ENCODE peak calls at places on chromosomes 3 and 15, in eight cellular contexts. H, R, W, Q, U, V, T and S are unnamed samples.

GRCh38 chr3:31077021-31077601 is 182.7 kb upstream of the GADL1 start:
- DNase-seq in H (no peak), R (peak; percentile 84), W (no peak), Q (no peak), U (no peak), V (no peak), T (peak; percentile 29), S (no peak)

GRCh38 chr3:136109499-136109898 is 86.6 kb downstream of the MSL2 start:
- DNase-seq in H (no peak), R (no peak), W (no peak), Q (no peak), U (no peak), V (no peak), T (no peak), S (no peak)

GRCh38 chr3:8793242-8793641 is 23.8 kb upstream of the OXTR start:
- DNase-seq in H (no peak), R (peak; percentile 70), W (no peak), Q (no peak), U (no peak), V (no peak), T (no peak), S (no peak)

GRCh38 chr3:154301556-154301955 is 22.7 kb downstream of the DHX36 start:
- DNase-seq in H (no peak), R (no peak), W (no peak), Q (no peak), U (no peak), V (no peak), T (no peak), S (no peak)

GRCh38 chr3:46947981-46948791 is 28.4 kb downstream of the CCDC12 start:
- DNase-seq in H (no peak), R (peak; percentile 75), W (peak; percentile 82), Q (peak; percentile 86), U (no peak), V (no peak), T (peak; percentile 75), S (peak; percentile 84)

GRCh38 chr3:170711786-170712185 is 125.9 kb upstream of the SLC7A14 start:
- DNase-seq in H (no peak), R (no peak), W (no peak), Q (no peak), U (no peak), V (no peak), T (no peak), S (no peak)

GRCh38 chr3:4821331-4821730 is 157.9 kb upstream of the BHLHE40 start:
- DNase-seq in H (no peak), R (no peak), W (no peak), Q (no peak), U (no peak), V (no peak), T (no peak), S (no peak)

GRCh38 chr3:114418107-114418506 is 124.3 kb downstream of the TIGIT start:
- DNase-seq in H (no peak), R (no peak), W (no peak), Q (no peak), U (no peak), V (no peak), T (no peak), S (no peak)

GRCh38 chr3:126782554-126782953 is 78.5 kb downstream of the CHCHD6 start:
- DNase-seq in H (no peak), R (peak; percentile 82), W (no peak), Q (peak; percentile 66), U (no peak), V (no peak), T (no peak), S (no peak)

GRCh38 chr15:45640610-45641009 is 5.8 kb downstream of the SQOR start:
- DNase-seq in H (no peak), R (peak; percentile 87), W (no peak), Q (no peak), U (no peak), V (no peak), T (no peak), S (no peak)

GRCh38 chr3:172625404-172625803 is 85.5 kb downstream of the NCEH1 start:
- DNase-seq in H (no peak), R (peak; percentile 65), W (no peak), Q (no peak), U (no peak), V (no peak), T (no peak), S (no peak)

GRCh38 chr15:90336705-90337141 is 15.4 kb upstream of the ZNF774 start:
- DNase-seq in H (no peak), R (no peak), W (peak; percentile 97), Q (no peak), U (no peak), V (no peak), T (no peak), S (no peak)

GRCh38 chr15:67064607-67065530 is 533 bp upstream of the SMAD3 start:
- DNase-seq in H (peak; percentile 55), R (no peak), W (no peak), Q (peak; percentile 68), U (peak; percentile 83), V (no peak), T (peak; percentile 56), S (peak; percentile 85)

GRCh38 chr15:52362497-52362896 is 66.9 kb upstream of the MYO5C start:
- DNase-seq in H (no peak), R (peak; percentile 90), W (no peak), Q (no peak), U (no peak), V (no peak), T (no peak), S (no peak)

GRCh38 chr3:124627501-124627908 is 102.7 kb upstream of the UMPS start:
- DNase-seq in H (no peak), R (peak; percentile 42), W (no peak), Q (no peak), U (peak; percentile 49), V (no peak), T (no peak), S (no peak)

GRCh38 chr3:71454513-71455423 is 128.8 kb downstream of the FOXP1 start:
- DNase-seq in H (no peak), R (no peak), W (no peak), Q (no peak), U (no peak), V (no peak), T (no peak), S (no peak)

GRCh38 chr3:171994646-171995441 is 44.5 kb upstream of the FNDC3B start:
- DNase-seq in H (no peak), R (peak; percentile 87), W (no peak), Q (no peak), U (no peak), V (no peak), T (no peak), S (no peak)

DNA sequence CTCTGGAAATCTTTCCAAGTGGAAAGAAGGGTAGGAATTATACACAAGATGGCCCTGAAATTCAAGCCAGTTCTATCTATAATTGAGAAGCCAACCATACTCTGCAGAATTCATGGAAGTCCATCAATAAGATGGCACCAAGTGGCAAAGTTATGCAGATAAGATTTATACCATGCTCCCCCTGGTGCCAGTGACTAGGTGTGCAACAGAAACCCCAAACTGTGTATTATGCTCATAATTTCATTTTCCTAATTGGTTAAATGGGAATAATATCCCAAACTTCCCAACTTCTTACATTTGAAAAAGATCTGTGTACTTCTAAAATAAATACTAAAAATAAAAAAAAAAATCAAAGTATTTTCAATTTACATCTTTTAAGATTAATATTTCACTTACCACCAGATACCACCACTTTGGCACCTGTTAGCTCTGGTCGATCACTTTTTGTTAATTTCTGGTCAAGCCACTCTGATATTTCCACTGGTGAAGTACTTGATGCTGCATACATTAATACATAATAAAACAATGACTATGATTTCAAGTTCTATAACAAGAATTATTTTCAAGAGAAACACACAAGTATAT is 25.9 kb downstream of the ETFA start:
- DNase-seq in H (peak; percentile 4), R (peak; percentile 29), W (no peak), Q (no peak), U (no peak), V (no peak), T (no peak), S (no peak)
- TF ChIP-seq CTCF in H (peak; percentile 48), R (peak; percentile 59), W (peak; percentile 17), Q (peak; percentile 41), U (peak; percentile 48), V (no peak), T (peak; percentile 28), S (no peak)

DNA sequence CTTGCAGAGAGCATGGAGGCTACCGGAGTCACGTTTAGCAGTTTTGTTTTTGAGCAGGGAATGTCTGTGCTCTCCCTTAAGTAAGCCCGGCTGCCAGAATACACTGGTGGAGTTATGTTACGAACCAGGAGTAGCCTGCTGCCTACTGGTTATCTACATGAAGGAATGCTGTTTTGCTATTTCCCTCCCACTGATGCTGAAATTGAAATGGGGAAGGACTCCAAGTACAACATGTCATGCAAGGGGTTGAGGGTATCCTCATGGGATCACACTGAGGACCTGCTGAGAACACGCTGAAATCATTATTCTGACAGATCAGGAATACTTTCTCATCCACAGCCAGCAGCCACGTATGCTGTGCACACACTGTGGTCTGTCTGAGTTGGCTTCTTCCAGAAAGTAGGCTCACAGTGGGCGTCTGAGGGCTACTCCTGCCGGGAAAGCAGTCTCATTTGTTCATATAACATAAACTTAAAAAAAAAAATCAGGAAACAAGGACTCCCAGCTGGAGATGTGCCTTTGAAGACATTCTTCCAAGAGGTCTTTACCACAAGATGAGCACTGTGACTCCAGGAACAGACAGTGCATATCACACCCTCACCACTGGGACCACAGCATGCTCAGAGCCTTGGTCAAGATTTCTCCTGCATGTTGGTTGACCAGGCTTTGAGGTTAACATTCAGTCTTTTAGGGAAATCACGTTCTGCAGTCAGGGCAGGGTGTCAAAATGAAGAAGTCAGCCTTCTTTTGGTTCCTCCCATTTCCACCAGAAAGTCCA is 300.4 kb upstream of the RASGRP1 start:
- DNase-seq in H (no peak), R (peak; percentile 98), W (no peak), Q (no peak), U (peak; percentile 58), V (no peak), T (no peak), S (no peak)
- TF ChIP-seq CTCF in H (no peak), R (peak; percentile 13), W (no peak), Q (no peak), U (peak; percentile 21), V (no peak), T (no peak), S (no peak)

DNA sequence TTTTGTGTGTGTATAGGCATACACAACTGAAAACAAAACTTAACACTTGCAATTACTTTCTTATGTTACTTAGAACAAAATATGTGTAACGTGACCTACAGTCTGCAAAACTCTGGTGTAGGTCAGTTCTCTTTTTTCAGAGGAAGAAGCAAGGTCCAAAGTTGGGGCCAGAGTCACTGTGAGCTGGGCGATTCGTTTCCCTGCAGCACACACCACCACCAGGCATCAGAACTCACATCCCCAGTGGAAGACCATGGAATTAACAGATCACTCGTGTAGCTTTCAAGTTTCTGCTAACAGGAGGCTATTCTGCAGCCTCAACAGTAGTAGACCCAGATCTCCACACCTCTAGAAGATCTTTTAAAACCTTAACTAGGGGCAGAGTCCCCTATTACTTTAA is 25.8 kb downstream of the ANP32A start:
- DNase-seq in H (no peak), R (peak; percentile 14), W (peak; percentile 53), Q (no peak), U (no peak), V (no peak), T (no peak), S (no peak)
- TF ChIP-seq CTCF in H (no peak), R (no peak), W (no peak), Q (peak; percentile 7), U (no peak), V (no peak), T (peak; percentile 8), S (no peak)

DNA sequence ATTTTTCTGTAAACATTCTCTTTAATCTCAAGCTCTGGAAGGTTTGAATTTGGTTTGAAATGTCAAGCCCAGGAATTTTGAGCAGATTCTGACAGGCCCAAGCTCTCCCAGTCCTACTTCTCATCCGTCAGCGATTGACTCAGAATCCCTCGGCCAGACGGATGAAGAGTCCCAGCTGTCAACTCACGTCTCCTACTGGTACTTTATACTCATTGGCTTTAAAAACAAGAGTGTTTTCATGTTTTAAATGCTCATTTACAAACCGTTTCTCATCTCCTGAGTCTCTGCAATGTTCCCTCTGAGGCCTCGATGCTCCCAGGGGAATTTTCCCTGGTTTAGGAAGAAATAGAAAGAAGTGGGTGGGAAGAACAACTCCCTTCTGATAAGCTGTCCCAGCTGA is 478.1 kb upstream of the DPH6 start:
- DNase-seq in H (no peak), R (peak; percentile 60), W (no peak), Q (no peak), U (no peak), V (no peak), T (no peak), S (no peak)
- TF ChIP-seq CTCF in H (no peak), R (no peak), W (no peak), Q (no peak), U (no peak), V (no peak), T (no peak), S (no peak)